ENCODE peak calls at places on chromosomes 4 and X, in eight cellular contexts. Z is PC-3, E is hepatocyte, K is MM.1S, H is HCT116, Y is mammary epithelial cell, L is neural progenitor cell, T is GM23338. Q is an unnamed sample. For H3K4me1 and H3K36me3, the result is how much of the 10 kb centered on the place peaks cover.

GRCh38 chrX:27321632-27322031 is 141.5 kb downstream of the PPP4R3C start:
- DNase-seq in Z (no peak), E (no peak), K (no peak), H (no peak), Y (no peak), L (no peak), T (no peak), Q (no peak)

GRCh38 chr4:173362666-173363065 is 8.1 kb upstream of the SAP30 start:
- DNase-seq in Z (no peak), E (no peak), K (no peak), H (no peak), Y (no peak), L (no peak), T (no peak), Q (no peak)

GRCh38 chr4:5165419-5166369 is 114.4 kb downstream of the STK32B start:
- DNase-seq in Z (peak), E (peak), K (no peak), H (no peak), Y (no peak), L (peak), T (peak), Q (no peak)

GRCh38 chrX:2484721-2485459 is 15.9 kb downstream of the DHRSX start:
- DNase-seq in Z (no peak), E (no peak), K (no peak), H (no peak), Y (no peak), L (peak), T (peak), Q (no peak)

GRCh38 chrX:35289952-35290351 is 347.4 kb downstream of the FAM47B start:
- DNase-seq in Z (no peak), E (no peak), K (no peak), H (no peak), Y (no peak), L (no peak), T (no peak), Q (no peak)

GRCh38 chr4:188532751-188533150 is 393.5 kb downstream of the TRIML1 start:
- DNase-seq in Z (no peak), E (no peak), K (no peak), H (no peak), Y (no peak), L (no peak), T (no peak), Q (no peak)

GRCh38 chrX:34734383-34734782 is 77.3 kb upstream of the TMEM47 start:
- DNase-seq in Z (peak), E (no peak), K (no peak), H (no peak), Y (peak), L (no peak), T (no peak), Q (no peak)

GRCh38 chrX:125422986-125423385 is 103.3 kb downstream of the TEX13C start:
- DNase-seq in Z (no peak), E (no peak), K (no peak), H (no peak), Y (no peak), L (no peak), T (no peak), Q (no peak)

GRCh38 chr4:77782102-77782835 is 36.9 kb downstream of the CNOT6L start:
- DNase-seq in Z (no peak), E (no peak), K (no peak), H (no peak), Y (no peak), L (no peak), T (no peak), Q (no peak)

GRCh38 chrX:124902953-124903352 is 416.7 kb upstream of the TEX13C start:
- DNase-seq in Z (no peak), E (no peak), K (no peak), H (no peak), Y (no peak), L (no peak), T (no peak), Q (no peak)

GRCh38 chr4:114562176-114562904 is 36.3 kb upstream of the UGT8 start:
- DNase-seq in Z (no peak), E (no peak), K (no peak), H (no peak), Y (no peak), L (peak), T (peak), Q (no peak)

GRCh38 chrX:111914398-111915092 is 38.6 kb downstream of the TRPC5OS start:
- DNase-seq in Z (peak), E (peak), K (no peak), H (no peak), Y (no peak), L (no peak), T (peak), Q (peak)

GRCh38 chr4:157221895-157222763 is 1.6 kb downstream of the GRIA2 start:
- DNase-seq in Z (no peak), E (peak), K (no peak), H (no peak), Y (no peak), L (peak), T (peak), Q (no peak)

GRCh38 chr4:107870916-107871786 is 46.4 kb downstream of the SGMS2 start:
- DNase-seq in Z (no peak), E (no peak), K (no peak), H (no peak), Y (no peak), L (no peak), T (no peak), Q (no peak)

GRCh38 chr4:53478671-53479456 is 101.4 kb downstream of the FIP1L1 start:
- DNase-seq in Z (peak), E (no peak), K (no peak), H (no peak), Y (peak), L (no peak), T (no peak), Q (peak)

GRCh38 chr4:139656614-139657486 is 8.8 kb upstream of the MGST2 start:
- DNase-seq in Z (peak), E (peak), K (peak), H (peak), Y (peak), L (peak), T (peak), Q (peak)

GRCh38 chrX:21781525-21781924 is 23.6 kb upstream of the SMPX start:
- DNase-seq in Z (no peak), E (no peak), K (peak), H (no peak), Y (no peak), L (no peak), T (no peak), Q (no peak)

GRCh38 chrX:104324871-104325585 is 70.3 kb upstream of the ESX1 start:
- DNase-seq in Z (peak), E (no peak), K (no peak), H (no peak), Y (peak), L (no peak), T (no peak), Q (no peak)

GRCh38 chrX:70166601-70167590 is 10.4 kb upstream of the DGAT2L6 start:
- DNase-seq in Z (peak), E (no peak), K (no peak), H (peak), Y (peak), L (no peak), T (no peak), Q (no peak)

GRCh38 chrX:22999696-23000223 is at the start of gene DDX53:
- DNase-seq in Z (no peak), E (no peak), K (no peak), H (no peak), Y (no peak), L (no peak), T (peak), Q (no peak)

GRCh38 chrX:25007059-25008053 is 8.4 kb downstream of the ARX start:
- DNase-seq in Z (no peak), E (no peak), K (no peak), H (no peak), Y (no peak), L (peak), T (peak), Q (no peak)
- TF ChIP-seq EZH2 in Z (peak), E (peak), K (no peak), H (no peak), Y (peak), L (peak), T (peak), Q (no peak)

GRCh38 chr4:8200302-8200975 is 1.3 kb downstream of the SH3TC1 start:
- DNase-seq in Z (no peak), E (peak), K (no peak), H (no peak), Y (peak), L (peak), T (no peak), Q (no peak)

GRCh38 chr4:8199594-8200301 is 658 bp downstream of the SH3TC1 start:
- DNase-seq in Z (no peak), E (peak), K (peak), H (no peak), Y (peak), L (no peak), T (no peak), Q (no peak)

GRCh38 chr4:8197521-8197920 is 1.6 kb upstream of the SH3TC1 start:
- DNase-seq in Z (no peak), E (no peak), K (no peak), H (no peak), Y (no peak), L (no peak), T (no peak), Q (no peak)

GRCh38 chr4:8198906-8199593 is at the start of gene SH3TC1:
- DNase-seq in Z (peak), E (peak), K (peak), H (peak), Y (peak), L (peak), T (no peak), Q (peak)

GRCh38 chr4:8198206-8198905 is 734 bp upstream of the SH3TC1 start:
- DNase-seq in Z (no peak), E (no peak), K (no peak), H (no peak), Y (peak), L (no peak), T (no peak), Q (no peak)
- H3K4me1 ChIP-seq in Z (under half), E (under half), K (under half), H (under half), Y (under half), L (under half), T (under half), Q (under half)

GRCh38 chr4:39898015-39898414 is 79.7 kb downstream of the PDS5A start:
- DNase-seq in Z (no peak), E (no peak), K (no peak), H (no peak), Y (no peak), L (no peak), T (peak), Q (no peak)
- H3K36me3 ChIP-seq in Z (under half), E (under half), K (under half), H (half or more), Y (half or more), L (under half), T (under half), Q (under half)

DNA sequence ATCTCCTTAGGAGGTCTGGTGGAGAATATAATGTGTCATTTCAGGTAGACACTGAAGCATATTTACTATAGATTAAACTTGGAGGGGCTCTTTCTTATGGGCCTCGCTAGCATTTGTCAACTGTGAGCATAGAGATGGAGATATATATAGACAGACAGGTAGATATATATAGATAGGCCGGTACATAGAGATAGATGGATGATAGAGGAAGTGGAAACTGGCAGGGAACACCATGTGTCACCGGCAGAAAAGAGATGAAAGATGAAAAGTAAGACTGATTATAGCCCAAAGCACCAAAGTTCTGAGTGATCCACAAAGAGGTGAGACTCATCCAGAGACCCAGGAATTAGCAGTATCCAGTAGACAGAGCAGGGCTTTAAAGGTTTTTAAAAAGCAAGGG is 268.1 kb downstream of the FBXW7 start:
- DNase-seq in Z (no peak), E (no peak), K (no peak), H (no peak), Y (no peak), L (no peak), T (no peak), Q (no peak)
- TF ChIP-seq EZH2 in Z (no peak), E (no peak), K (no peak), H (no peak), Y (no peak), L (no peak), T (no peak), Q (no peak)

GRCh38 chrX:13697976-13698375 is 9.0 kb downstream of the RAB9A start:
- DNase-seq in Z (no peak), E (no peak), K (no peak), H (no peak), Y (no peak), L (no peak), T (no peak), Q (no peak)
- H3K4me1 ChIP-seq in Z (under half), E (under half), K (under half), H (under half), Y (under half), L (under half), T (under half), Q (under half)

GRCh38 chr4:88655226-88655625 is 42.4 kb downstream of the NAP1L5 start:
- DNase-seq in Z (no peak), E (no peak), K (no peak), H (no peak), Y (no peak), L (no peak), T (no peak), Q (no peak)
- H3K36me3 ChIP-seq in Z (under half), E (under half), K (under half), H (under half), Y (under half), L (under half), T (under half), Q (under half)